ENCODE peak calls at places on chromosomes 3 and 15, in five cellular contexts. One of them, this sample, is unnamed.

GRCh38 chr3:58039609-58040008 is 31.4 kb downstream of the FLNB start:
- ATAC-seq in left cardiac atrium: no peak
- ATAC-seq in A549: no peak
- ATAC-seq in right lobe of liver: no peak
- ATAC-seq in activated naive CD8-positive, alpha-beta T cell treated with anti-CD3 and anti-CD28 coated beads, Interleukin-2, amount 50 U/mL, for 24 hours: no peak
- ATAC-seq in this sample: no peak

GRCh38 chr3:132630612-132631011 is 29.0 kb downstream of the ACAD11 start:
- ATAC-seq in left cardiac atrium: no peak
- ATAC-seq in A549: no peak
- ATAC-seq in right lobe of liver: no peak
- ATAC-seq in activated naive CD8-positive, alpha-beta T cell treated with anti-CD3 and anti-CD28 coated beads, Interleukin-2, amount 50 U/mL, for 24 hours: no peak
- ATAC-seq in this sample: no peak

GRCh38 chr3:120689395-120689794 is 7.4 kb upstream of the HGD start:
- ATAC-seq in left cardiac atrium: no peak
- ATAC-seq in A549: no peak
- ATAC-seq in right lobe of liver: peak
- ATAC-seq in activated naive CD8-positive, alpha-beta T cell treated with anti-CD3 and anti-CD28 coated beads, Interleukin-2, amount 50 U/mL, for 24 hours: no peak
- ATAC-seq in this sample: no peak

GRCh38 chr3:63977893-63978292 is 45.4 kb downstream of the PSMD6 start:
- ATAC-seq in left cardiac atrium: no peak
- ATAC-seq in A549: no peak
- ATAC-seq in right lobe of liver: no peak
- ATAC-seq in activated naive CD8-positive, alpha-beta T cell treated with anti-CD3 and anti-CD28 coated beads, Interleukin-2, amount 50 U/mL, for 24 hours: peak
- ATAC-seq in this sample: no peak

GRCh38 chr3:27508421-27508820 is 24.2 kb upstream of the SLC4A7 start:
- ATAC-seq in left cardiac atrium: no peak
- ATAC-seq in A549: no peak
- ATAC-seq in right lobe of liver: no peak
- ATAC-seq in activated naive CD8-positive, alpha-beta T cell treated with anti-CD3 and anti-CD28 coated beads, Interleukin-2, amount 50 U/mL, for 24 hours: no peak
- ATAC-seq in this sample: no peak

GRCh38 chr3:129106866-129107565 is 14.6 kb downstream of the RAB43 start:
- ATAC-seq in left cardiac atrium: no peak
- ATAC-seq in A549: no peak
- ATAC-seq in right lobe of liver: peak
- ATAC-seq in activated naive CD8-positive, alpha-beta T cell treated with anti-CD3 and anti-CD28 coated beads, Interleukin-2, amount 50 U/mL, for 24 hours: no peak
- ATAC-seq in this sample: no peak

GRCh38 chr15:41501191-41501917 is 7.7 kb downstream of the ITPKA start:
- ATAC-seq in left cardiac atrium: peak
- ATAC-seq in A549: no peak
- ATAC-seq in right lobe of liver: no peak
- ATAC-seq in activated naive CD8-positive, alpha-beta T cell treated with anti-CD3 and anti-CD28 coated beads, Interleukin-2, amount 50 U/mL, for 24 hours: peak
- ATAC-seq in this sample: peak

GRCh38 chr3:79040091-79040490 is 727.7 kb downstream of the ROBO1 start:
- ATAC-seq in left cardiac atrium: no peak
- ATAC-seq in A549: no peak
- ATAC-seq in right lobe of liver: no peak
- ATAC-seq in activated naive CD8-positive, alpha-beta T cell treated with anti-CD3 and anti-CD28 coated beads, Interleukin-2, amount 50 U/mL, for 24 hours: no peak
- ATAC-seq in this sample: no peak

GRCh38 chr3:120649735-120650705 is 32.0 kb downstream of the HGD start:
- ATAC-seq in left cardiac atrium: no peak
- ATAC-seq in A549: no peak
- ATAC-seq in right lobe of liver: no peak
- ATAC-seq in activated naive CD8-positive, alpha-beta T cell treated with anti-CD3 and anti-CD28 coated beads, Interleukin-2, amount 50 U/mL, for 24 hours: no peak
- ATAC-seq in this sample: no peak

This sample was measured in SK-N-SH treated with all-trans-retinoic acid at 6 μM for 48 hours.